ENCODE peak calls at places on chromosome 17, in six cellular contexts. B is AG04450, W is brain microvascular endothelial cell, Z is HFF-Myc, O is heart left ventricle, R is esophagus squamous epithelium. F is an unnamed sample.

GRCh38 chr17:17970699-17971430 is 1.3 kb downstream of the TOM1L2 start:
- DNase-seq in R (no peak), O (no peak), W (no peak), Z (no peak), B (no peak), F (no peak)

GRCh38 chr17:54932711-54933110 is 32.1 kb downstream of the TOM1L1 start:
- DNase-seq in B (no peak), R (no peak), Z (no peak), O (no peak), W (no peak), F (no peak)

GRCh38 chr17:8082312-8082711 is 5.2 kb downstream of the ALOX12B start:
- DNase-seq in O (no peak), Z (no peak), W (no peak), B (no peak), R (no peak), F (no peak)

GRCh38 chr17:73396429-73397277 is 84.9 kb upstream of the CDC42EP4 start:
- DNase-seq in R (no peak), Z (no peak), O (no peak), W (peak), B (no peak), F (no peak)

GRCh38 chr17:64162575-64162974 is 32.6 kb upstream of the ERN1 start:
- DNase-seq in R (no peak), B (no peak), Z (no peak), W (no peak), O (no peak), F (no peak)

GRCh38 chr17:61218438-61218837 is 181.2 kb upstream of the TBX2 start:
- DNase-seq in O (no peak), B (peak), R (no peak), W (peak), Z (no peak), F (peak)

GRCh38 chr17:57578608-57578990 is 166.5 kb downstream of the CCDC182 start:
- DNase-seq in R (no peak), Z (no peak), W (no peak), O (no peak), B (no peak), F (no peak)

GRCh38 chr17:49986396-49987289 is 8.4 kb downstream of the DLX3 start:
- DNase-seq in B (no peak), O (no peak), R (no peak), W (no peak), Z (no peak), F (no peak)

GRCh38 chr17:21166599-21167265 is 40.0 kb downstream of the DHRS7B start:
- DNase-seq in W (no peak), O (no peak), R (no peak), B (no peak), Z (no peak), F (peak)

GRCh38 chr17:9239260-9239820 is 218.0 kb downstream of the NTN1 start:
- DNase-seq in Z (no peak), B (no peak), O (no peak), W (no peak), R (no peak), F (no peak)

GRCh38 chr17:45963889-45964288 is 35.2 kb upstream of the STH start:
- DNase-seq in B (no peak), Z (no peak), W (no peak), O (no peak), R (no peak), F (no peak)

GRCh38 chr17:63419949-63420867 is 25.9 kb downstream of the CYB561 start:
- DNase-seq in R (no peak), W (no peak), Z (no peak), O (no peak), B (no peak), F (no peak)

GRCh38 chr17:64765191-64765889 is 103.2 kb upstream of the SMURF2 start:
- DNase-seq in Z (no peak), B (no peak), W (no peak), O (no peak), R (no peak), F (no peak)

GRCh38 chr17:46024590-46024989 is 25.5 kb downstream of the STH start:
- DNase-seq in B (no peak), Z (no peak), O (no peak), W (no peak), R (no peak), F (no peak)

GRCh38 chr17:47193931-47194481 is 4.9 kb upstream of the CDC27 start:
- DNase-seq in O (no peak), B (no peak), R (no peak), Z (no peak), W (no peak), F (no peak)

GRCh38 chr17:74288785-74289184 is 14.8 kb downstream of the DNAI2 start:
- DNase-seq in Z (no peak), W (no peak), O (no peak), R (no peak), B (no peak), F (no peak)

GRCh38 chr17:8629371-8630226 is 926 bp downstream of the MYH10 start:
- DNase-seq in R (no peak), O (peak), W (no peak), Z (no peak), B (no peak), F (no peak)

GRCh38 chr17:41710472-41711090 is 1.6 kb upstream of the GAST start:
- DNase-seq in O (no peak), R (no peak), B (no peak), W (peak), Z (no peak), F (no peak)

GRCh38 chr17:2893422-2893914 is 97.2 kb downstream of the RAP1GAP2 start:
- DNase-seq in Z (no peak), W (no peak), B (no peak), O (no peak), R (no peak), F (no peak)

GRCh38 chr17:57366558-57367351 is 110.4 kb downstream of the MSI2 start:
- DNase-seq in B (no peak), R (no peak), Z (no peak), O (peak), W (no peak), F (no peak)

GRCh38 chr17:16122697-16123434 is 92.5 kb downstream of the NCOR1 start:
- DNase-seq in O (no peak), Z (no peak), B (no peak), W (no peak), R (no peak), F (no peak)

GRCh38 chr17:31015639-31016038 is 44.8 kb downstream of the RNF135 start:
- DNase-seq in Z (no peak), B (no peak), W (no peak), R (no peak), O (no peak), F (no peak)
- TF ChIP-seq CTCF in Z (no peak), B (no peak), W (no peak), R (no peak), O (no peak), F (no peak)

DNA sequence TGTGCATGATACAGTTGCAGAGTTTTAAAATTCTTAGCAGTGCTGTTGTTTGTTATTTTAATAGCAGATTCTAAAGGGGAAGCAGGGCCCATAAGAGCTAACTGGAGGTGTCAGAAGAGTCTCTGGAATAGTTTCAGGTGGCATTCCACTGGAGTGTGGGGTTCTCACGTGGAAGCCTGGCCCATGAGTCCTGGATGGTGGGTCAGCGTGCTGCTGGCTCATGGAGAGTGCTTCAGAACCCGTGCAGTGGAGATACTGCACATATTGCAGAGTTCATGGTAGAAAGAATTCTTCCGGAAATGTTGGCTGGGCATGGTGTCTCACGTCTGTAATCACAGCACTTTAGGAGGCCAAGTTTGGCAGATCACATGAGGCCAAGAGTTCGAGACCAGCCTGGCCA is 43.9 kb downstream of the B9D1 start:
- DNase-seq in O (no peak), Z (no peak), R (no peak), W (no peak), B (no peak), F (no peak)
- H3K4me3 ChIP-seq in O (no peak), Z (no peak), R (no peak), W (no peak), B (no peak), F (no peak)

DNA sequence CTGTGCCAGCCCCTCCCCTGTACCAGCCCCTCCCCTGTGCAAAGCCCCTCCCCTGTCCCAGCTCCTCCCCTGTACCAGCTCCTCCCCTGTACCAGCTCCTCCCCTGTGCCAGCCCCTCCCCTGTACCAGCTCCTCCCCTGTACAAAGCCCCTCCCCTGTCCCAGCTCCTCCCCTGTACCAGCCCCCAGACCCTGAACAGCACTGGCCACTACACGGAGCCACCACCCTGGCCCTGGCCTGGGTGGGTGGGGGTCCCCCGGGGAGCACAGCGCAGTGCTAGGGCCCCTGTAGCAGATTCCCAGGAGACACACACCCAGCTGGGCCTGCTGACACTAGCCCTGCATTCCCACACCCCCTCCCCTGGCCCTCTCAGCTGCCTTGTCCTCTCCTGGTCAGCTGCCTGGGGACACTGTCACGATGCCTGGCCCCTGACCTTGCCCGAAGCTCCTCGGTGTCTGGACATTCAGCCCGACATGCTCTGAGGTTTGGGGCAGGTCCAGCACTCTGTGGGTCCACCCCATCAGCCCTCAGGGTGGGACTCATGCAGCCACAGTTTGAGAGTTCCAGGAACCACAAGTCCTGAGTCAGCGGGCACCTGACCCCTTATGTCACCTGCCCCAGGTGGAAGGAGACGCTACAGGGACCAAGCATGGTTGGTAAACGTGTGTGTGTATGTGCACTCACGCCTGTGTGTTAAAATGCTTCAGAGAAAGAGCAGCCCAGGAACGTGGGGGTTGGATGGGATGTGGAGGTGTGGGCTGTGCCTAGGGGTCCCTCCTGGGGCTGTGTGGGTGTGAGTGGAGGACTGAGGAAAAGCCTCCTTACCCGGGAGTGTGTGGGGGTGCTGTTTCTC is 114.2 kb downstream of the METRNL start:
- DNase-seq in Z (no peak), W (no peak), O (peak), B (no peak), R (no peak), F (no peak)
- TF ChIP-seq CTCF in Z (no peak), W (no peak), O (no peak), B (no peak), R (no peak), F (no peak)

GRCh38 chr17:72296456-72296855 is 175.6 kb downstream of the SOX9 start:
- DNase-seq in R (no peak), O (no peak), B (no peak), Z (no peak), W (no peak), F (no peak)

GRCh38 chr17:72297326-72298115 is 176.7 kb downstream of the SOX9 start:
- DNase-seq in B (no peak), W (peak), Z (no peak), O (peak), R (no peak), F (no peak)

GRCh38 chr17:72299092-72299491 is 178.3 kb downstream of the SOX9 start:
- DNase-seq in O (no peak), B (no peak), R (no peak), Z (no peak), W (no peak), F (no peak)

GRCh38 chr17:72295916-72296315 is 175.1 kb downstream of the SOX9 start:
- DNase-seq in W (no peak), R (no peak), Z (no peak), B (no peak), O (no peak), F (no peak)

DNA sequence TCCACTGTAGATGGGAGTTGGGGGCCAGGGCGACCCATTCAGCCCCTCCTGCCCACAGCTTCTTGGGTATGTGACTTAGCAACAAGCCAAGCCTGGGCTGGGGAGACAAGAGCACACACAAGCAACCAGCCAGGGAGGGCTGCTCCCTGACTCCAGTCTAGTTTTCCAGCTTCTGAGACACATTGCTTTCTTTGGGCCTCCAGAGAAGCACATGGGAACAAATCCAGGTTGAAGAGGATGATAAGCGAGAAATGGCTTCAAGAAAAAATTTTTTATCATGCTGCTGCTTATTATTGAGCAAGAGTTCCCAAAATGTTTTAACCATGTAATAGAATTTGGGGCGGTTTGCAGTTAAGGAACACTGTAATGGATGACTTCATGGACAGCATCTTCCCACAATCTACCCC is 173.7 kb downstream of the SOX9 start:
- DNase-seq in O (peak), Z (no peak), R (no peak), W (no peak), B (no peak), F (no peak)
- H3K4me3 ChIP-seq in O (no peak), Z (no peak), R (no peak), W (no peak), B (no peak), F (no peak)

GRCh38 chr17:6413073-6413472 is 21.8 kb downstream of the AIPL1 start:
- DNase-seq in W (no peak), B (no peak), Z (no peak), O (no peak), R (no peak), F (no peak)
- TF ChIP-seq CTCF in W (peak), B (peak), Z (peak), O (no peak), R (no peak), F (peak)

F was measured in AG04449.